ENCODE peak calls at places on chromosomes 5 and 9, in five cellular contexts. D, G, C, P and T are unnamed samples.

GRCh38 chr9:125659954-125660353 is 47.1 kb downstream of the MAPKAP1 start:
- DNase-seq in D (peak), G (no peak), C (no peak), P (peak), T (peak)

GRCh38 chr5:87400305-87400899 is 12.3 kb downstream of the CCNH start:
- DNase-seq in D (peak), G (no peak), C (no peak), P (peak), T (peak)

GRCh38 chr5:35488786-35489185 is 128.9 kb upstream of the SPEF2 start:
- DNase-seq in D (no peak), G (no peak), C (no peak), P (no peak), T (no peak)

GRCh38 chr9:112069318-112070169 is 105.6 kb downstream of the SUSD1 start:
- DNase-seq in D (peak), G (no peak), C (no peak), P (no peak), T (peak)

GRCh38 chr9:126965541-126966428 is 51.2 kb downstream of the RALGPS1 start:
- DNase-seq in D (peak), G (peak), C (peak), P (peak), T (peak)

GRCh38 chr5:140125637-140126036 is at the start of gene IGIP:
- DNase-seq in D (no peak), G (no peak), C (no peak), P (no peak), T (no peak)

GRCh38 chr9:32177389-32177788 is 207.1 kb upstream of the ACO1 start:
- DNase-seq in D (no peak), G (no peak), C (no peak), P (no peak), T (no peak)

GRCh38 chr5:100647461-100648230 is 112.5 kb downstream of the FAM174A start:
- DNase-seq in D (peak), G (peak), C (no peak), P (peak), T (peak)

GRCh38 chr9:20642045-20642444 is 19.7 kb upstream of the MLLT3 start:
- DNase-seq in D (no peak), G (no peak), C (no peak), P (no peak), T (no peak)

GRCh38 chr5:93611900-93612898 is 29.2 kb downstream of the NR2F1 start:
- DNase-seq in D (peak), G (no peak), C (no peak), P (peak), T (peak)

GRCh38 chr5:127741412-127741811 is 38.2 kb downstream of the CCDC192 start:
- DNase-seq in D (no peak), G (no peak), C (no peak), P (no peak), T (no peak)

GRCh38 chr9:112443200-112443599 is 43.4 kb upstream of the KIAA1958 start:
- DNase-seq in D (peak), G (no peak), C (no peak), P (no peak), T (no peak)

GRCh38 chr5:154866841-154867240 is 8.4 kb downstream of the CNOT8 start:
- DNase-seq in D (peak), G (no peak), C (no peak), P (no peak), T (no peak)

GRCh38 chr5:80837679-80838078 is 122.5 kb upstream of the RASGRF2 start:
- DNase-seq in D (no peak), G (no peak), C (no peak), P (no peak), T (no peak)

DNA sequence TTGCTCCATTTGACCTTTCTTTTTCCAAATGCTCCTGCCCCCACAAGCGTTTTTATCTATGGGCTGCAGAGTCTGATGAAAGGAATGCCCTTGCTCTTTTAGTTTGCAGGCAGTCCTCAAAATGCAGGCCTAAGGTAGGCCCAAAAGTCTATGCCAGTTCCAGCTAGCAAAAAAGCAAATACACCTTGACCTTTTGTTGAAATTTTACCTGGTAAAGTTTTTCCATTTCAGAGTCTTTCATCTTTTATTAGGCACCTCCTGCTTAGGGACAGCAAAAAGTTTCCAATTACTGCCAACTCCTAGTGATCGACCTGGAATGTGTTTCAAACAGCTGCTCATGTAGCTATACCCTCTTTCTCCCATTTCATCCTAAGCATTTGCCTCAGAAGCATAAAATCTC is 2.7 kb upstream of the LEAP2 start:
- DNase-seq in D (no peak), G (no peak), C (no peak), P (no peak), T (no peak)
- H3K27ac ChIP-seq in D (no peak), G (no peak), C (no peak), P (no peak), T (no peak)

GRCh38 chr5:178259623-178260536 is 27.3 kb upstream of the PHYKPL start:
- DNase-seq in D (no peak), G (no peak), C (no peak), P (no peak), T (no peak)
- H3K27ac ChIP-seq in D (no peak), G (no peak), C (no peak), P (no peak), T (no peak)

GRCh38 chr5:75337366-75338021 is 474 bp downstream of the HMGCR start:
- DNase-seq in D (peak), G (no peak), C (no peak), P (peak), T (no peak)

GRCh38 chr5:75336625-75337336 is at the start of gene HMGCR:
- DNase-seq in D (peak), G (peak), C (peak), P (peak), T (peak)

GRCh38 chr5:75340714-75341478 is 3.9 kb downstream of the HMGCR start:
- DNase-seq in D (no peak), G (no peak), C (no peak), P (peak), T (no peak)

GRCh38 chr5:75335952-75336624 is 932 bp upstream of the HMGCR start:
- DNase-seq in D (peak), G (no peak), C (peak), P (peak), T (peak)

GRCh38 chr5:75338408-75338807 is 1.4 kb downstream of the HMGCR start:
- DNase-seq in D (no peak), G (no peak), C (no peak), P (no peak), T (no peak)
- H3K27ac ChIP-seq in D (no peak), G (no peak), C (no peak), P (peak), T (no peak)

GRCh38 chr9:81833563-81834345 is 94.5 kb upstream of the SPATA31D4 start:
- DNase-seq in D (no peak), G (no peak), C (no peak), P (no peak), T (no peak)
- H3K27ac ChIP-seq in D (no peak), G (no peak), C (no peak), P (no peak), T (no peak)

GRCh38 chr5:143762636-143763035 is 49.3 kb upstream of the HMHB1 start:
- DNase-seq in D (no peak), G (no peak), C (no peak), P (no peak), T (no peak)
- H3K27ac ChIP-seq in D (no peak), G (no peak), C (no peak), P (no peak), T (no peak)

GRCh38 chr5:133387621-133388020 is 224.7 kb downstream of the FSTL4 start:
- DNase-seq in D (no peak), G (no peak), C (no peak), P (no peak), T (no peak)
- H3K27ac ChIP-seq in D (no peak), G (no peak), C (no peak), P (no peak), T (no peak)

GRCh38 chr5:60026174-60026573 is 132.6 kb upstream of the PDE4D start:
- DNase-seq in D (peak), G (no peak), C (no peak), P (peak), T (no peak)
- H3K27ac ChIP-seq in D (no peak), G (no peak), C (no peak), P (no peak), T (no peak)

DNA sequence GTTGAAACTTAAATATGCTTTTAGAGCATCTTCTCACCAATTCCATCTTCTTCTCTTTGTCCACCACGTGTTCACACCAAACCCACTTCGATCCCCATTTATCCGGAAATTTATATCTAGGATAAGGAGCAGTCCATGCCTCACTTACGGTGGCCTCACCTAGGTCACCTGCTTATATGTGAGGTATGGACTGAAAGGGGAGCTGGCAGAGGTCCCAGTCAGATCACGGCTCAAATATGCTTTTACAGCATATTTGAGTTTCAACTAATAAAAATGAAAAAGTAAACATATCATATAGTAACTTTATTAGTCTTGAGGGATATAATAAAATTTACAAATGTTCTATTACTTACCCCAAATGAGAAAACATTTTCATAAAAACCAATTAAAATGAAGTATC is 508.4 kb downstream of the CDH18 start:
- DNase-seq in D (no peak), G (no peak), C (no peak), P (no peak), T (no peak)
- H3K27ac ChIP-seq in D (no peak), G (no peak), C (no peak), P (no peak), T (no peak)

GRCh38 chr9:88535932-88536324 is 950 bp downstream of the NXNL2 start:
- DNase-seq in D (peak), G (no peak), C (no peak), P (no peak), T (no peak)
- H3K27ac ChIP-seq in D (peak), G (no peak), C (no peak), P (no peak), T (no peak)